ENCODE peak calls at places on chromosomes 12 and 14, in five cellular contexts. X, V, I, Y and Q are unnamed samples.

GRCh38 chr14:100072783-100073346 is 7.6 kb downstream of the EVL start:
- DNase-seq in V (no peak), Y (no peak), I (no peak), X (no peak), Q (no peak)

GRCh38 chr12:110689601-110690430 is 901 bp upstream of the HVCN1 start:
- DNase-seq in X (no peak), V (no peak), Y (no peak), I (peak), Q (peak)

GRCh38 chr14:37859177-37859576 is 263.7 kb downstream of the TTC6 start:
- DNase-seq in Y (no peak), V (no peak), I (no peak), X (no peak), Q (no peak)

GRCh38 chr14:24368562-24369252 is 723 bp downstream of the NFATC4 start:
- DNase-seq in Y (peak), V (peak), I (peak), X (no peak), Q (peak)

GRCh38 chr14:73241481-73242165 is 4.3 kb downstream of the PAPLN start:
- DNase-seq in X (no peak), I (no peak), V (no peak), Y (no peak), Q (no peak)

GRCh38 chr14:104253223-104253822 is 114.9 kb downstream of the KIF26A start:
- DNase-seq in X (no peak), V (no peak), Y (no peak), I (peak), Q (no peak)

GRCh38 chr14:58749066-58749669 is 111.4 kb downstream of the DACT1 start:
- DNase-seq in I (peak), Y (peak), X (no peak), V (peak), Q (peak)

GRCh38 chr12:103677905-103678304 is 90.8 kb downstream of the STAB2 start:
- DNase-seq in X (no peak), V (no peak), I (no peak), Y (no peak), Q (no peak)

GRCh38 chr12:112122823-112123690 is 2.3 kb upstream of the TRAFD1 start:
- DNase-seq in I (no peak), X (no peak), Y (peak), V (peak), Q (peak)

GRCh38 chr12:9750276-9751203 is 10.2 kb downstream of the CD69 start:
- DNase-seq in V (peak), I (no peak), X (no peak), Y (peak), Q (peak)

GRCh38 chr12:114998118-114998771 is 314.3 kb upstream of the TBX3 start:
- DNase-seq in X (no peak), Y (no peak), I (no peak), V (no peak), Q (no peak)

GRCh38 chr12:14741153-14741552 is 44.8 kb upstream of the GUCY2C start:
- DNase-seq in Y (no peak), I (no peak), V (no peak), X (no peak), Q (no peak)

GRCh38 chr14:55274760-55275159 is 3.5 kb downstream of the FBXO34 start:
- DNase-seq in Y (no peak), X (no peak), I (no peak), V (peak), Q (peak)

DNA sequence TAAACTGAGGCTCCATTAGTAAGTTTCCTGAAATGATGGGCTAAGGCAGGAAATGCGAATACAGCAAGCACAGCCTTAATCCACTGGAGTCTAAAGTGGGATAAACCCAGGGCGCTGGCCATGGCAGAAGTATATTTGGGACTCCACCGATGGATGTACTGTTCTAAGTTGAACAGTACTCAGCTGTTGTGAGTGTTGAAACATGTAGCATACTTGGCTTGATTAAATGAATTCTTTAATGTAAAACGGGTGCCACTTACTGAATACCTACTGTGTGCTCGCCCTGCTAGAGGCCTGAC is 1.0 kb downstream of the SSPN start:
- DNase-seq in V (no peak), I (no peak), X (no peak), Y (no peak), Q (no peak)
- H3K4me3 ChIP-seq in V (peak), I (peak), X (no peak), Y (peak), Q (peak)

GRCh38 chr14:23365353-23366162 is 586 bp upstream of the EFS start:
- DNase-seq in V (peak), Y (no peak), I (peak), X (no peak), Q (no peak)

GRCh38 chr14:23366163-23366921 is 1.4 kb upstream of the EFS start:
- DNase-seq in V (peak), X (no peak), I (peak), Y (peak), Q (no peak)

GRCh38 chr14:23362200-23362599 is 2.8 kb downstream of the EFS start:
- DNase-seq in X (no peak), V (peak), I (no peak), Y (no peak), Q (peak)

GRCh38 chr14:23364604-23365352 is at the start of gene EFS:
- DNase-seq in V (peak), I (peak), Y (no peak), X (no peak), Q (no peak)

GRCh38 chr14:23364164-23364571 is 804 bp downstream of the EFS start:
- DNase-seq in X (no peak), Y (no peak), V (peak), I (peak), Q (no peak)
- H3K4me3 ChIP-seq in X (no peak), Y (peak), V (peak), I (peak), Q (peak)

GRCh38 chr12:127052491-127053232 is 1214.3 kb upstream of the TMEM132C start:
- DNase-seq in I (no peak), V (no peak), Y (no peak), X (no peak), Q (peak)
- H3K4me3 ChIP-seq in I (no peak), V (no peak), Y (no peak), X (no peak), Q (no peak)

GRCh38 chr14:69595336-69595735 is 16.1 kb upstream of the SUSD6 start:
- DNase-seq in V (no peak), I (no peak), X (no peak), Y (no peak), Q (no peak)

GRCh38 chr14:69587389-69587788 is 12.7 kb upstream of the CCDC177 start:
- DNase-seq in I (no peak), Y (no peak), X (no peak), V (no peak), Q (no peak)

GRCh38 chr14:69592923-69593677 is 18.3 kb upstream of the SUSD6 start:
- DNase-seq in Y (no peak), V (peak), I (no peak), X (no peak), Q (peak)
- H3K4me3 ChIP-seq in Y (no peak), V (peak), I (peak), X (no peak), Q (peak)

GRCh38 chr12:53103860-53104305 is 597 bp downstream of the SOAT2 start:
- DNase-seq in I (no peak), Y (no peak), V (no peak), X (no peak), Q (no peak)

GRCh38 chr12:53101266-53101665 is 2.0 kb upstream of the SOAT2 start:
- DNase-seq in X (no peak), I (no peak), Y (no peak), V (no peak), Q (no peak)

GRCh38 chr12:53102883-53103807 is at the start of gene SOAT2:
- DNase-seq in I (no peak), X (peak), V (no peak), Y (peak), Q (no peak)

GRCh38 chr12:53100466-53101151 is 2.7 kb upstream of the SOAT2 start:
- DNase-seq in X (no peak), I (peak), Y (no peak), V (no peak), Q (no peak)

DNA sequence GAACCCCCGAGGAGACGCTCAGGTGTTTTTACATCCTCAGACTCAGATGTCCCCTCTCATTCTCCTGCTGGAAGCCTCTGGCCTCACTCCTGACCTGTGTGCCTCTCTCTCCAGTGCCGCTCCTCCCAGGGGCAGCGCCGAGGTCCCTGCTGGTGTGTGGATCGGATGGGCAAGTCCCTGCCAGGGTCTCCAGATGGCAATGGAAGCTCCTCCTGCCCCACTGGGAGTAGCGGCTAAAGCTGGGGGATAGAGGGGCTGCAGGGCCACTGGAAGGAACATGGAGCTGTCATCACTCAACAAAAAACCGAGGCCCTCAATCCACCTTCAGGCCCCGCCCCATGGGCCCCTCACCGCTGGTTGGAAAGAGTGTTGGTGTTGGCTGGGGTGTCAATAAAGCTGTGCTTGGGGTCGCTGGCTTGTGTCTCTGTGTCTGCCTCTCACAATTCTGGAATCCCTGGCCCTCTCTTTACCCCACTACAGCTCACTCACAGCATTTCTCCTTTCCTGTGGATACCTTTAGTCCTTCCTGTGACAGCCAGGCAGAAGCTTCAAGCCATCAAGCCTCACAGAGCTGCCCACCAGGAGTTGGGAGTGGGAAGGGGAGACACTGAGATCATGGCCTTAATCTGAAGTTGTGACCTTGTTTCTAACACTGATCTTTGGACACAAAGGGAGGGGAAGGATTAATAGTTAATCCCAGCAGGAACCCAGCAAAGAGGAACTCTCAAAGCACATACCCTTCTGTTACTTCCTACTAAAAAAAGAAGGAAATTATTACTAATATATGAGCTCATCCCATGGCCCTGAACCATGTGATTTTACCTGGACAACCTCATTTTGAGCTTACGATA is 1.1 kb upstream of the SOAT2 start:
- DNase-seq in X (no peak), Y (no peak), I (no peak), V (no peak), Q (no peak)
- H3K4me3 ChIP-seq in X (no peak), Y (no peak), I (no peak), V (no peak), Q (no peak)

GRCh38 chr14:28765907-28766504 is 581 bp upstream of the FOXG1 start:
- DNase-seq in V (no peak), I (no peak), Y (peak), X (no peak), Q (no peak)

GRCh38 chr14:28768549-28768870 is 1.9 kb downstream of the FOXG1 start:
- DNase-seq in V (no peak), X (no peak), Y (no peak), I (no peak), Q (no peak)

GRCh38 chr14:28767851-28768548 is 1.4 kb downstream of the FOXG1 start:
- DNase-seq in I (no peak), Y (no peak), X (no peak), V (no peak), Q (no peak)

GRCh38 chr14:28766505-28767238 is at the start of gene FOXG1:
- DNase-seq in I (no peak), V (no peak), X (no peak), Y (peak), Q (peak)

DNA sequence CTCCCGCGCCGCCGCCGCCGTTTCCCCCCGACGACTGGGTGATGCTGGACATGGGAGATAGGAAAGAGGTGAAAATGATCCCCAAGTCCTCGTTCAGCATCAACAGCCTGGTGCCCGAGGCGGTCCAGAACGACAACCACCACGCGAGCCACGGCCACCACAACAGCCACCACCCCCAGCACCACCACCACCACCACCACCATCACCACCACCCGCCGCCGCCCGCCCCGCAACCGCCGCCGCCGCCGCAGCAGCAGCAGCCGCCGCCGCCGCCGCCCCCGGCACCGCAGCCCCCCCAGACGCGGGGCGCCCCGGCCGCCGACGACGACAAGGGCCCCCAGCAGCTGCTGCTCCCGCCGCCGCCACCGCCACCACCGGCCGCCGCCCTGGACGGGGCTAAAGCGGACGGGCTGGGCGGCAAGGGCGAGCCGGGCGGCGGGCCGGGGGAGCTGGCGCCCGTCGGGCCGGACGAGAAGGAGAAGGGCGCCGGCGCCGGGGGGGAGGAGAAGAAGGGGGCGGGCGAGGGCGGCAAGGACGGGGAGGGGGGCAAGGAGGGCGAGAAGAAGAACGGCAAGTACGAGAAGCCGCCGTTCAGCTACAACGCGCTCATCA is 758 bp downstream of the FOXG1 start:
- DNase-seq in Y (no peak), X (no peak), I (no peak), V (no peak), Q (no peak)
- H3K4me3 ChIP-seq in Y (no peak), X (no peak), I (peak), V (no peak), Q (peak)

GRCh38 chr12:32139064-32139421 is 32.4 kb downstream of the BICD1 start:
- DNase-seq in Y (peak), X (peak), I (no peak), V (peak), Q (peak)
- H3K4me3 ChIP-seq in Y (no peak), X (peak), I (no peak), V (peak), Q (peak)